ENCODE peak calls at places on chromosomes 2 and 18, in four cellular contexts. O, A, W and N are unnamed samples.

GRCh38 chr2:237574894-237575868 is 8.8 kb downstream of the PRLH start:
- DNase-seq in O (no peak), A (no peak), W (peak; percentile 37), N (no peak)

GRCh38 chr2:7379799-7380198 is 462.6 kb downstream of the RNF144A start:
- DNase-seq in O (no peak), A (no peak), W (no peak), N (peak; percentile 81)

GRCh38 chr2:51027442-51027841 is 4.5 kb downstream of the NRXN1 start:
- DNase-seq in O (no peak), A (no peak), W (no peak), N (no peak)

GRCh38 chr2:88258208-88258607 is 88.1 kb downstream of the THNSL2 start:
- DNase-seq in O (no peak), A (no peak), W (no peak), N (no peak)

GRCh38 chr2:190792956-190793888 is 87.4 kb upstream of the GLS start:
- DNase-seq in O (no peak), A (no peak), W (no peak), N (no peak)

GRCh38 chr18:74529811-74530583 is 4.3 kb upstream of the CNDP1 start:
- DNase-seq in O (no peak), A (no peak), W (no peak), N (peak; percentile 7)

GRCh38 chr2:241617431-241618154 is 19.4 kb downstream of the THAP4 start:
- DNase-seq in O (no peak), A (no peak), W (peak; percentile 17), N (peak; percentile 45)

GRCh38 chr2:163617517-163617916 is 118.3 kb downstream of the FIGN start:
- DNase-seq in O (no peak), A (no peak), W (no peak), N (no peak)

GRCh38 chr2:20351555-20352229 is 1.0 kb upstream of the PUM2 start:
- DNase-seq in O (no peak), A (no peak), W (no peak), N (peak; percentile 69)

GRCh38 chr2:229141626-229142025 is 129.5 kb downstream of the PID1 start:
- DNase-seq in O (no peak), A (no peak), W (peak; percentile 38), N (no peak)

GRCh38 chr2:126751477-126751876 is 95.5 kb downstream of the GYPC start:
- DNase-seq in O (no peak), A (no peak), W (no peak), N (no peak)

GRCh38 chr2:206004004-206004693 is 81.8 kb downstream of the INO80D start:
- DNase-seq in O (no peak), A (no peak), W (peak; percentile 28), N (no peak)

GRCh38 chr2:47313141-47313691 is 89.7 kb upstream of the MSH2 start:
- DNase-seq in O (no peak), A (no peak), W (peak; percentile 35), N (no peak)

GRCh38 chr2:226050822-226051221 is 651.3 kb downstream of the NYAP2 start:
- DNase-seq in O (no peak), A (no peak), W (no peak), N (no peak)

GRCh38 chr2:49210191-49210590 is 55.9 kb upstream of the FSHR start:
- DNase-seq in O (no peak), A (no peak), W (no peak), N (peak; percentile 31)

GRCh38 chr18:70044626-70045025 is 97.0 kb upstream of the CD226 start:
- DNase-seq in O (no peak), A (no peak), W (peak; percentile 94), N (no peak)

GRCh38 chr2:95158891-95159619 is 593 bp downstream of the ZNF514 start:
- DNase-seq in O (no peak), A (no peak), W (peak; percentile 49), N (peak; percentile 53)

GRCh38 chr18:53941601-53942335 is 282.7 kb downstream of the MBD2 start:
- DNase-seq in O (no peak), A (no peak), W (no peak), N (no peak)

GRCh38 chr18:47215554-47216138 is 35.8 kb downstream of the SKOR2 start:
- DNase-seq in O (no peak), A (no peak), W (peak; percentile 78), N (peak; percentile 12)

GRCh38 chr2:135047295-135047694 is at the start of gene MAP3K19:
- DNase-seq in O (no peak), A (no peak), W (no peak), N (no peak)

GRCh38 chr18:46352520-46353250 is 248.5 kb downstream of the HAUS1 start:
- DNase-seq in O (no peak), A (no peak), W (no peak), N (no peak)

GRCh38 chr2:218387369-218388194 is 5.5 kb downstream of the SLC11A1 start:
- DNase-seq in O (no peak), A (no peak), W (peak; percentile 84), N (peak; percentile 70)

GRCh38 chr2:127007652-127008051 is 99.3 kb downstream of the BIN1 start:
- DNase-seq in O (no peak), A (no peak), W (peak; percentile 64), N (no peak)

GRCh38 chr2:231513746-231514224 is 16.5 kb downstream of the NMUR1 start:
- DNase-seq in O (no peak), A (no peak), W (no peak), N (no peak)

GRCh38 chr2:20594048-20594750 is 56.7 kb downstream of the HS1BP3 start:
- DNase-seq in O (no peak), A (peak; percentile 4), W (no peak), N (no peak)

GRCh38 chr2:107712857-107713256 is 113.8 kb upstream of the RGPD4 start:
- DNase-seq in O (no peak), A (no peak), W (no peak), N (no peak)

GRCh38 chr2:142426064-142426463 is 295.2 kb upstream of the LRP1B start:
- DNase-seq in O (no peak), A (no peak), W (no peak), N (no peak)

GRCh38 chr2:36556847-36557246 is 41.1 kb downstream of the FEZ2 start:
- DNase-seq in O (no peak), A (no peak), W (no peak), N (no peak)

GRCh38 chr18:12403601-12404506 is 3.9 kb upstream of the PRELID3A start:
- DNase-seq in O (no peak), A (no peak), W (peak; percentile 87), N (no peak)

GRCh38 chr2:240236217-240237111 is 96.0 kb upstream of the OTOS start:
- DNase-seq in O (no peak), A (no peak), W (no peak), N (peak; percentile 31)
- H3K27ac ChIP-seq in O (no peak overlapping the region), A (peak overlapping the region; percentile 73), W (no peak overlapping the region), N (peak overlapping the region; percentile 52)

DNA sequence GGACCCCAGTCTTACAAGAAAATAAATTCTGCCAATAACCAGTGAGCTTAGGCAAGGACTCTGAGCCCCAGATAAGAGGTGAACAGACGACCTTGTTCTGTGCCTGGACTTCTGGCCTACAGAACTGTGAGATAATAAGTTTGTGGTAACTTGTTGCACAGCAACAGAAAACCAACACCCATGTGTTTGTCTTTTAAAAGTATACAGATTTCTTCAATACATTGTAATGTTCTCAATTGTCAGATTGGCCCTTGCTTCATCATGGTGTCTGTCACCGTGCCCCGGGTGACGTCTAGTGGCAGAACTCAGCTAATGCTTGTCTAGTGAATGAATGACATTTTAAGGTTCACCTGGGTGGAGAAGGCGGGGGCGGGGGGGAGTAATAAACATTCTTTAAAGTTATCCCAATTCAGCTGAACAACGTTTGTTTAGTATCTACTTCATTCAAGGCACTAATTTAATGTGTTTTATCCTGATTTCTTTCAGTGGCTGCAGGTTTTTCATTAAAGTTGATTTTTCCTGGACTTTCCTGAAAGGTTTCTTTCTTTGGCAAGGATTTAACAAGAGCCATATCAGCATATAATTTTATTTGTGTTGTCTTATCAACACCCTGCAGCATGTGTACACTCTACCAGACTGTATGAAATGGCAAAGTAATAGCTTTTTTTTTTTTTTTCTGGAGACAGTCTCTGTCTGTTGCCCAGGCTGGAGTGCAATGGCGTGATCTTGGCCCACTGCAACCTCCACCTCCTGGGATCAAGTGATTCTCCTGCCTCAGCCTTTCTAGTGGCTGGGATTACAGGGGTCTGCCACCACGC is 123.8 kb upstream of the DLX2 start:
- DNase-seq in O (no peak), A (no peak), W (no peak), N (peak; percentile 83)
- H3K27ac ChIP-seq in O (no peak overlapping the region), A (no peak overlapping the region), W (no peak overlapping the region), N (peak overlapping the region; percentile 35)

DNA sequence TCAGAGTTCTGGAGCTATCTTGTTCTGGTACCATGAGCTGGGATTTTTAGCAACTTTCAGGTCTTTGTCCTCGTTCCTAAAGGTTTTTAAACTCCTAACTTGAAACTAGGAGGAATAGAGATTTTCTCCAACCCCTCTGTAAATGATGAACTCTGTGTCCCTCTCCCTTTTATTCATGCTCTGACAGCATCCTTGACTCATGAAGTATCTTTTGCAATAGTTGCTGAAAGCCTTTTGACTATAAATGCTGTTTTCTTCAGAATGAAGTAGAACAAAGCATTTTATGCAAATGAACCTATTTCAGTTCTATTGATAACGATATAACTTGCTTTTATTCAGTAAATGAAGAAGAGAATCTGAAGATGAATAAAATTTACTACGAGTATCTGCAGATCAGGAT is 17.0 kb upstream of the MAPRE2 start:
- DNase-seq in O (no peak), A (no peak), W (no peak), N (no peak)
- H3K27ac ChIP-seq in O (no peak overlapping the region), A (no peak overlapping the region), W (no peak overlapping the region), N (no peak overlapping the region)

GRCh38 chr18:377088-377487 is 109.2 kb upstream of the THOC1 start:
- DNase-seq in O (no peak), A (no peak), W (no peak), N (no peak)

GRCh38 chr18:371616-371998 is 103.8 kb upstream of the THOC1 start:
- DNase-seq in O (no peak), A (no peak), W (no peak), N (no peak)

GRCh38 chr18:376307-376706 is 108.5 kb upstream of the THOC1 start:
- DNase-seq in O (no peak), A (no peak), W (peak; percentile 57), N (peak; percentile 64)

GRCh38 chr18:378039-378438 is 110.2 kb upstream of the THOC1 start:
- DNase-seq in O (no peak), A (no peak), W (no peak), N (peak; percentile 33)

GRCh38 chr18:374735-375168 is 106.9 kb upstream of the THOC1 start:
- DNase-seq in O (no peak), A (no peak), W (peak; percentile 24), N (peak; percentile 92)
- H3K27ac ChIP-seq in O (no peak overlapping the region), A (no peak overlapping the region), W (no peak overlapping the region), N (peak overlapping the region; percentile 43)

GRCh38 chr2:235495373-235496238 is 1.8 kb downstream of the AGAP1 start:
- DNase-seq in O (no peak), A (no peak), W (no peak), N (peak; percentile 36)
- H3K27ac ChIP-seq in O (peak overlapping the region; percentile 31), A (no peak overlapping the region), W (no peak overlapping the region), N (no peak overlapping the region)